ENCODE peak calls at places on chromosomes 16 and 17, in five cellular contexts. G is C1 segment of cervical spinal cord; O is naive thymus-derived CD8-positive, alpha-beta T cell; Y is KBM-7; V is PC-9. U is an unnamed sample.

GRCh38 chr17:32697728-32698625 is 178.9 kb downstream of the MYO1D start:
- DNase-seq in G (no peak), O (no peak), Y (no peak), V (no peak), U (no peak)

GRCh38 chr17:76191891-76192290 is 48.4 kb downstream of the RNF157 start:
- DNase-seq in G (no peak), O (peak), Y (peak), V (no peak), U (no peak)

GRCh38 chr16:4746991-4747574 is 12.7 kb downstream of the DNAAF8 start:
- DNase-seq in G (no peak), O (no peak), Y (no peak), V (no peak), U (no peak)

GRCh38 chr17:34993031-34993430 is 12.7 kb downstream of the LIG3 start:
- DNase-seq in G (no peak), O (no peak), Y (no peak), V (no peak), U (no peak)

GRCh38 chr16:14074544-14074943 is 3.4 kb downstream of the MRTFB start:
- DNase-seq in G (no peak), O (no peak), Y (no peak), V (no peak), U (no peak)

GRCh38 chr16:426115-426905 is 861 bp downstream of the RAB11FIP3 start:
- DNase-seq in G (peak), O (no peak), Y (peak), V (no peak), U (no peak)

GRCh38 chr17:82909322-82909904 is 69.6 kb upstream of the ZNF750 start:
- DNase-seq in G (no peak), O (peak), Y (no peak), V (no peak), U (no peak)

GRCh38 chr16:57884655-57885133 is 82.4 kb upstream of the KIFC3 start:
- DNase-seq in G (no peak), O (no peak), Y (no peak), V (no peak), U (no peak)

GRCh38 chr17:3035256-3035967 is 28.0 kb downstream of the OR1D5 start:
- DNase-seq in G (no peak), O (no peak), Y (no peak), V (no peak), U (no peak)

GRCh38 chr16:4371481-4372314 is at the start of gene VASN:
- DNase-seq in G (peak), O (peak), Y (no peak), V (peak), U (no peak)

GRCh38 chr17:50210249-50211225 is 9.1 kb upstream of the COL1A1 start:
- DNase-seq in G (no peak), O (no peak), Y (no peak), V (no peak), U (no peak)

GRCh38 chr16:72768611-72769010 is 279.3 kb downstream of the ZFHX3 start:
- DNase-seq in G (no peak), O (no peak), Y (no peak), V (no peak), U (no peak)

GRCh38 chr16:9670058-9670457 is 512.2 kb downstream of the GRIN2A start:
- DNase-seq in G (no peak), O (no peak), Y (no peak), V (no peak), U (no peak)

GRCh38 chr16:56824335-56824734 is 40.7 kb upstream of the SLC12A3 start:
- DNase-seq in G (peak), O (no peak), Y (no peak), V (no peak), U (no peak)

GRCh38 chr16:20042848-20043247 is 30.8 kb downstream of the GPR139 start:
- DNase-seq in G (no peak), O (no peak), Y (no peak), V (no peak), U (no peak)

GRCh38 chr17:82432017-82432416 is 13.6 kb upstream of the OGFOD3 start:
- DNase-seq in G (no peak), O (no peak), Y (no peak), V (no peak), U (no peak)

GRCh38 chr17:45823598-45823997 is 21.1 kb upstream of the SPPL2C start:
- DNase-seq in G (no peak), O (no peak), Y (no peak), V (no peak), U (no peak)

GRCh38 chr17:288802-289356 is 63.7 kb downstream of the RPH3AL start:
- DNase-seq in G (no peak), O (no peak), Y (no peak), V (no peak), U (no peak)

GRCh38 chr17:31842416-31843381 is 16.3 kb downstream of the COPRS start:
- DNase-seq in G (peak), O (peak), Y (peak), V (peak), U (no peak)

GRCh38 chr17:57293077-57293476 is 36.8 kb downstream of the MSI2 start:
- DNase-seq in G (no peak), O (no peak), Y (no peak), V (peak), U (no peak)

GRCh38 chr16:15746332-15746731 is 96.3 kb downstream of the NDE1 start:
- DNase-seq in G (no peak), O (no peak), Y (no peak), V (no peak), U (no peak)

GRCh38 chr17:13727441-13728171 is 125.9 kb upstream of the HS3ST3A1 start:
- DNase-seq in G (no peak), O (no peak), Y (no peak), V (no peak), U (no peak)

GRCh38 chr17:6995500-6996255 is at the start of gene ALOX12:
- DNase-seq in G (no peak), O (no peak), Y (no peak), V (no peak), U (no peak)

GRCh38 chr17:41906465-41907184 is 12.1 kb downstream of the ACLY start:
- DNase-seq in G (no peak), O (no peak), Y (no peak), V (no peak), U (no peak)

GRCh38 chr17:74298690-74299617 is 24.9 kb downstream of the DNAI2 start:
- DNase-seq in G (no peak), O (no peak), Y (no peak), V (no peak), U (no peak)

GRCh38 chr17:32298721-32299578 is 33.3 kb downstream of the RHBDL3 start:
- DNase-seq in G (no peak), O (no peak), Y (no peak), V (no peak), U (peak)

GRCh38 chr17:35726609-35727460 is 4.6 kb upstream of the RASL10B start:
- DNase-seq in G (no peak), O (no peak), Y (no peak), V (peak), U (peak)

U was measured in SK-N-MC.